ENCODE peak calls at places on chromosomes 5 and 9, in four cellular contexts. O is sigmoid colon, L is ovary, T is tibial nerve. B is an unnamed sample. For H3K9me3, the result is how much of the 10 kb centered on the place peaks cover.

GRCh38 chr9:134922066-134922931 is 4.6 kb upstream of the FCN1 start:
- DNase-seq in O (peak), L (peak), T (peak), B (peak)

GRCh38 chr9:132752877-132753592 is 82.8 kb downstream of the GTF3C4 start:
- DNase-seq in O (peak), L (no peak), T (no peak), B (no peak)

GRCh38 chr9:92608221-92609141 is 61.5 kb downstream of the IPPK start:
- DNase-seq in O (no peak), L (no peak), T (no peak), B (peak)

GRCh38 chr9:92294297-92294676 is 790 bp upstream of the IARS1 start:
- DNase-seq in O (peak), L (peak), T (no peak), B (no peak)

GRCh38 chr9:126049896-126050604 is 276.6 kb upstream of the MVB12B start:
- DNase-seq in O (no peak), L (no peak), T (no peak), B (no peak)

GRCh38 chr5:158537343-158537742 is 562.4 kb downstream of the EBF1 start:
- DNase-seq in O (no peak), L (no peak), T (no peak), B (no peak)

GRCh38 chr9:132935021-132935420 is 9.4 kb downstream of the TSC1 start:
- DNase-seq in O (no peak), L (no peak), T (no peak), B (no peak)

GRCh38 chr5:42995152-42995751 is 44.9 kb downstream of the ANXA2R start:
- DNase-seq in O (no peak), L (no peak), T (no peak), B (no peak)

GRCh38 chr5:104084896-104085295 is 522.3 kb upstream of the NUDT12 start:
- DNase-seq in O (no peak), L (no peak), T (no peak), B (no peak)

GRCh38 chr5:72633649-72634048 is 126.4 kb upstream of the ZNF366 start:
- DNase-seq in O (no peak), L (no peak), T (no peak), B (no peak)

GRCh38 chr5:169599451-169599850 is 15.9 kb downstream of the SPDL1 start:
- DNase-seq in O (no peak), L (no peak), T (no peak), B (no peak)

GRCh38 chr5:107652839-107653607 is 17.7 kb downstream of the EFNA5 start:
- DNase-seq in O (no peak), L (no peak), T (no peak), B (no peak)

GRCh38 chr5:107204413-107204812 is 466.3 kb downstream of the EFNA5 start:
- DNase-seq in O (no peak), L (no peak), T (no peak), B (no peak)

GRCh38 chr9:100477221-100477620 is 4.3 kb downstream of the TMEFF1 start:
- DNase-seq in O (no peak), L (no peak), T (no peak), B (no peak)

GRCh38 chr5:68332546-68332945 is 117.0 kb downstream of the PIK3R1 start:
- DNase-seq in O (no peak), L (no peak), T (no peak), B (no peak)

GRCh38 chr9:126275386-126276001 is 51.1 kb upstream of the MVB12B start:
- DNase-seq in O (no peak), L (no peak), T (no peak), B (peak)

GRCh38 chr9:7121055-7121454 is 363.3 kb downstream of the KDM4C start:
- DNase-seq in O (no peak), L (no peak), T (no peak), B (no peak)

GRCh38 chr5:90381213-90381929 is 28.2 kb downstream of the CETN3 start:
- DNase-seq in O (no peak), L (no peak), T (no peak), B (no peak)

GRCh38 chr5:95713960-95714710 is 17.0 kb upstream of the RHOBTB3 start:
- DNase-seq in O (no peak), L (no peak), T (no peak), B (no peak)

GRCh38 chr9:228929-229695 is 14.4 kb downstream of the DOCK8 start:
- DNase-seq in O (no peak), L (no peak), T (no peak), B (no peak)

GRCh38 chr5:147965712-147966111 is 59.4 kb upstream of the C5orf46 start:
- DNase-seq in O (no peak), L (no peak), T (no peak), B (no peak)

GRCh38 chr9:32709871-32710270 is 73.5 kb upstream of the TMEM215 start:
- DNase-seq in O (no peak), L (no peak), T (no peak), B (no peak)

GRCh38 chr9:133054194-133054890 is 7.4 kb upstream of the CEL start:
- DNase-seq in O (no peak), L (no peak), T (no peak), B (no peak)

GRCh38 chr9:121278535-121279169 is 10.7 kb downstream of the GSN start:
- DNase-seq in O (peak), L (no peak), T (peak), B (peak)

GRCh38 chr9:130849356-130849755 is 14.3 kb downstream of the ABL1 start:
- DNase-seq in O (no peak), L (no peak), T (no peak), B (no peak)

GRCh38 chr5:135085133-135085935 is 51.3 kb upstream of the PITX1 start:
- DNase-seq in O (peak), L (no peak), T (no peak), B (no peak)

GRCh38 chr9:35904966-35905781 is 828 bp upstream of the HRCT1 start:
- DNase-seq in O (no peak), L (no peak), T (no peak), B (no peak)

GRCh38 chr9:107620801-107621200 is 131.2 kb upstream of the KLF4 start:
- DNase-seq in O (no peak), L (no peak), T (no peak), B (no peak)

GRCh38 chr5:37722236-37723146 is 117.3 kb downstream of the GDNF start:
- DNase-seq in O (no peak), L (no peak), T (no peak), B (no peak)

GRCh38 chr9:121499427-121500164 is at the start of gene GGTA1:
- DNase-seq in O (peak), L (peak), T (peak), B (peak)

GRCh38 chr9:129570450-129571297 is 50.2 kb downstream of the C9orf50 start:
- DNase-seq in O (peak), L (peak), T (peak), B (peak)
- TF ChIP-seq POLR2A in O (no peak), L (no peak), T (no peak), B (no peak)

DNA sequence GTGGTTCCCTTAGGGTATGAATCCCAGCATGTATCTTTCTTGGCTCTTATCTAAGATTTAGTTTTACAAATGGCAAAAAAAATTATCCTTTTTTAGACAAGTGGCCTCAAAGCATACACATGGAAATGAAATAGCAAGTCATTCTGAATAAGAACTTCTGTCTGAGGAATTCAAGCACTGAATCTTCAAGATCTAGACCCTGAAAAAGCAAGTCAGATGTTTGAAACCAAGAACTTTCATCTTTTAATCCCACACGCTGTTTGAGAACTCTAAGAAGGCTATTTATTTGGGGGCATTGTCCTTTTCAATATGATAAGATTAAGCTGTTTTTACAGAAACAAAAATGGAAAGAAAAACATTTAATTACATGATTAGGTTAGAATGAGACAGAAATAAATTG is 549.2 kb upstream of the CYLC2 start:
- DNase-seq in O (no peak), L (no peak), T (no peak), B (no peak)
- H3K9me3 ChIP-seq in O (under half), L (under half), T (under half), B (under half)

GRCh38 chr5:88503065-88503394 is 234.4 kb upstream of the TMEM161B start:
- DNase-seq in O (no peak), L (no peak), T (no peak), B (no peak)
- H3K4me3 ChIP-seq in O (peak), L (peak), T (peak), B (peak)

DNA sequence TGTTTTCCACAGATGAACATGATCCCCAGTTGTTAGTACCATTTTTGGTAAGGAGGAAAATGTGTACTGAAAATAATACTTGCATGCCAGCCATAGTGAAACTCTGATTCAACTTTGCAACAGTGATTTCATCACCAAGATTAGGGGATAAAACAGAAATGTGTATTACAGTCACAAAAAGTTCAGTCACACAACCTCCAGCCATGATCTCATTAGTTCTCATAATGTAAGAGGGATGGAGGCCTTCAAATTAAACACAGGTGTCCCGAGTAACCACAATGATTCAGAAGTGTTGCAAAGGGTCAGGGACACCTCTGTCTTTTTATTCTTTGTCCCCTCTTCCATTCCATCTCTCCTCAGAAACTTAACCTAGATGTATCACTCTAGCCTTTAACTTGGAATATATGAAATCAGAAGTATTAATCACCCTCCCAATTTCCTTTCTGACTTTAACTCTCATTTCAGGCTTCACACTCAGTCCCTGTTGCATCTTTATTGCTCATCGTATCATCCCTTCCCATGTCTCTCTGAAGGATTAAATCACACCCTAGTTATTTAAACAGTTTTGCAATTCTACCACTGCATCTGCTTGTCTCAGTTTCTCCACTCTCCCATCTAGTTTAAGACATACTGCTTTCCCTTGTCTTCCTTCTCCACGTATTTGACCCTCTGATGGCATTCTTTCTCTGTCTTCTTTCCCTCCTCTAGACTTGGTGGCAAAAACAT is 291.2 kb downstream of the ADAMTS6 start:
- DNase-seq in O (no peak), L (no peak), T (no peak), B (no peak)
- TF ChIP-seq POLR2A in O (no peak), L (no peak), T (no peak), B (no peak)

GRCh38 chr9:104802906-104803305 is 39.0 kb downstream of the NIPSNAP3B start:
- DNase-seq in O (no peak), L (no peak), T (no peak), B (no peak)
- H3K9me3 ChIP-seq in O (under half), L (under half), T (under half), B (under half)

GRCh38 chr5:143019157-143019556 is 249.0 kb downstream of the ARHGAP26 start:
- DNase-seq in O (no peak), L (no peak), T (no peak), B (no peak)
- H3K4me3 ChIP-seq in O (no peak), L (no peak), T (no peak), B (no peak)

GRCh38 chr9:2623046-2623865 is 1.7 kb downstream of the VLDLR start:
- DNase-seq in O (peak), L (peak), T (no peak), B (peak)
- TF ChIP-seq POLR2A in O (no peak), L (peak), T (no peak), B (peak)

DNA sequence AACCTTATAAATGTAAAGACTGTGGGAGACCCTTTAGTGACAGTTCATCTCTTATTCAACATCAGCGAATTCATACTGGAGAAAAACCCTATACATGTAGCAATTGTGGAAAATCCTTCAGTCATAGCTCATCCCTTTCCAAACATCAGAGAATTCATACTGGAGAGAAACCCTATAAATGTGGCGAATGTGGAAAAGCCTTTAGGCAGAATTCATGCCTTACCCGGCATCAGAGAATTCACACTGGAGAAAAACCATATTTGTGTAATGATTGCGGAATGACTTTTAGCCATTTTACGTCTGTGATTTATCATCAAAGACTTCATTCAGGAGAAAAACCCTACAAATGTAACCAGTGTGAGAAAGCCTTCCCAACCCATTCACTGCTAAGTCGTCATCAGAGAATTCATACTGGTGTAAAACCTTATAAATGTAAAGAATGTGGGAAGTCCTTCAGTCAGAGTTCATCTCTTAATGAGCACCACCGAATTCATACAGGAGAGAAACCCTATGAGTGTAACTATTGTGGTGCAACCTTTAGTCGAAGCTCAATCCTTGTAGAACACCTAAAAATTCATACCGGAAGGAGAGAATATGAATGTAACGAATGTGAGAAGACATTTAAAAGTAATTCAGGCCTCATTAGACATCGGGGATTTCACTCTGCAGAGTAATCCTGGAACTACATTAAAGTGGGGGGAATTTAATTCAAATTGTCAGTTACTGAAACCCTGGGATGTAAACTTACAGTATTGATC is 17.7 kb downstream of the ZNF483 start:
- DNase-seq in O (no peak), L (no peak), T (no peak), B (no peak)
- H3K9me3 ChIP-seq in O (under half), L (half or more), T (under half), B (half or more)

GRCh38 chr9:99398241-99398640 is 176.2 kb downstream of the SEC61B start:
- DNase-seq in O (no peak), L (no peak), T (no peak), B (no peak)
- H3K4me3 ChIP-seq in O (no peak), L (no peak), T (no peak), B (no peak)

DNA sequence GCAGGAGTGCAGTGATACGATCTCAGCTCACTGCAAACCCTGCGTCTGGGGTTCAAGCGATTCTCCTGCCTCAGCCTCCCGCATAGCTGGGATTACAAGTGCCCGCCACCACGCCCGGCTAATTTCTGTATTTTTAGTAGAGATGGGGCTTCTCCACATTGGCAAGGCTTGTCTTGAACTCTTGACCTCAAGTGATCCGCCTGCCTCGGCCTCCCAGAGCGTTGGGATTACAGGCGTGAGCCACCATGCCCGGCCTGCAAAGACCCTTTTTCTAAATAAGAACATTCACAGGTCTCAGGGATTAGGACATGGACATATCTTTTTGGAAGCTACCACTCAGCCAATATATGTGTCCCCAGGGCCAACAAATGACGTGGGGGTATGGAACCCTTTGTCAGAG is 49.6 kb upstream of the GFPT2 start:
- DNase-seq in O (no peak), L (no peak), T (no peak), B (no peak)
- TF ChIP-seq POLR2A in O (no peak), L (no peak), T (no peak), B (no peak)